ENCODE peak calls at places on chromosome 7, in five cellular contexts. X is mammary epithelial cell, C is thoracic aorta, J is upper lobe of right lung, W is stomach. T is an unnamed sample.

GRCh38 chr7:141875453-141875852 is 34.2 kb upstream of the PRSS37 start:
- DNase-seq in X (no peak), W (no peak), J (no peak), C (no peak), T (no peak)

GRCh38 chr7:50713357-50713965 is 69.2 kb downstream of the GRB10 start:
- DNase-seq in C (no peak), W (no peak), X (no peak), J (no peak), T (no peak)

GRCh38 chr7:29318853-29319718 is 124.5 kb downstream of the CHN2 start:
- DNase-seq in X (no peak), W (no peak), C (no peak), J (no peak), T (no peak)

GRCh38 chr7:158821173-158822021 is 7.9 kb downstream of the ESYT2 start:
- DNase-seq in X (peak; percentile 93), C (no peak), J (no peak), W (no peak), T (no peak)

GRCh38 chr7:54728411-54728810 is 30.6 kb downstream of the SEC61G start:
- DNase-seq in J (no peak), X (no peak), C (no peak), W (no peak), T (no peak)

GRCh38 chr7:36607206-36607515 is 117.1 kb downstream of the AOAH start:
- DNase-seq in J (no peak), X (no peak), W (no peak), C (no peak), T (no peak)

GRCh38 chr7:142614116-142614515 is 135.2 kb upstream of the PRSS1 start:
- DNase-seq in X (no peak), C (no peak), J (no peak), W (no peak), T (no peak)

GRCh38 chr7:149477494-149478443 is 16.9 kb upstream of the ZNF777 start:
- DNase-seq in X (no peak), J (no peak), C (no peak), W (no peak), T (no peak)

GRCh38 chr7:12926236-12926635 is 238.8 kb downstream of the ARL4A start:
- DNase-seq in J (no peak), C (no peak), W (no peak), X (no peak), T (no peak)

GRCh38 chr7:146781352-146782116 is 664.9 kb downstream of the CNTNAP2 start:
- DNase-seq in X (no peak), W (no peak), J (no peak), C (no peak), T (no peak)

GRCh38 chr7:78225534-78225933 is 427.0 kb downstream of the PHTF2 start:
- DNase-seq in X (no peak), W (no peak), J (no peak), C (no peak), T (no peak)

GRCh38 chr7:132381742-132382472 is 194.4 kb downstream of the PLXNA4 start:
- DNase-seq in C (no peak), W (peak; percentile 44), J (no peak), X (no peak), T (no peak)

GRCh38 chr7:53947670-53948226 is 594.4 kb upstream of the VSTM2A start:
- DNase-seq in C (no peak), J (no peak), X (no peak), W (no peak), T (no peak)

GRCh38 chr7:30699706-30700495 is 17.6 kb upstream of the CRHR2 start:
- DNase-seq in C (no peak), W (no peak), J (no peak), X (no peak), T (no peak)

GRCh38 chr7:139246905-139247304 is 15.9 kb downstream of the UBN2 start:
- DNase-seq in J (no peak), W (no peak), C (no peak), X (peak; percentile 8), T (no peak)

GRCh38 chr7:56033671-56034432 is 17.4 kb downstream of the PSPH start:
- DNase-seq in W (peak; percentile 55), X (peak; percentile 68), J (peak; percentile 84), C (no peak), T (peak; percentile 89)
- TF ChIP-seq CTCF in W (no peak), X (peak; percentile 50), J (peak; percentile 45), C (peak; percentile 34), T (peak; percentile 44)

GRCh38 chr7:100093054-100093453 is 4.3 kb downstream of the COPS6 start:
- DNase-seq in C (no peak), J (no peak), W (no peak), X (no peak), T (no peak)
- H3K36me3 ChIP-seq in C (peaks cover 61% of the 10 kb centered on the region), J (peaks cover 80% of the 10 kb centered on the region), W (peaks cover 76% of the 10 kb centered on the region), X (peaks cover 55% of the 10 kb centered on the region), T (peaks cover 59% of the 10 kb centered on the region)

DNA sequence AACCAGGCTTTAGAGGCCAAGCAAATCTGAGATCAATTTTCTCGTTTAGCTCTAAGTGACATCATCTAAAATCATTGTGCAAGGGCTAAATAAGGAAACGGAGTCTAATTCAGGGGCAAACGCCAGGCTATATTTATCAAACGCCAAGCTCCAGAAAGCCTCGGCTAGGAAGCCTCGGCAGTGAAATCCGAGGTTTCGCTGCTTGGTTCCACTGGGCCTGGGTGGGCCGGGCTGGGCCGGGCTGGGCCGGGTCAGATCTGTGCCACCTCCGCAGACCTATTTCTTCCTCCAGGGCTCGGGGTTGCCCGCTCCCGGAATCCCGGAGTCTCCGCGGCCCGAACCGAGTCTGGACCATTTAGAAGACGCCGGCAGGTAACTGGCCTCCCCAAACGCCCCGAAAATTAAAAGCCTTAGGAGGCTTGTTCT is 459 bp upstream of the FEZF1 start:
- DNase-seq in J (no peak), X (no peak), C (no peak), W (no peak), T (no peak)
- H3K4me3 ChIP-seq in J (peak overlapping the region; percentile 25), X (no peak overlapping the region), C (peak overlapping the region; percentile 58), W (peak overlapping the region; percentile 28), T (no peak overlapping the region)

GRCh38 chr7:31816810-31817209 is 129.8 kb downstream of the PPP1R17 start:
- DNase-seq in J (no peak), X (no peak), W (no peak), C (no peak), T (no peak)

GRCh38 chr7:31815796-31816195 is 128.8 kb downstream of the PPP1R17 start:
- DNase-seq in C (no peak), X (no peak), J (no peak), W (no peak), T (no peak)

GRCh38 chr7:31814187-31814586 is 127.2 kb downstream of the PPP1R17 start:
- DNase-seq in J (no peak), C (no peak), X (no peak), W (no peak), T (no peak)

DNA sequence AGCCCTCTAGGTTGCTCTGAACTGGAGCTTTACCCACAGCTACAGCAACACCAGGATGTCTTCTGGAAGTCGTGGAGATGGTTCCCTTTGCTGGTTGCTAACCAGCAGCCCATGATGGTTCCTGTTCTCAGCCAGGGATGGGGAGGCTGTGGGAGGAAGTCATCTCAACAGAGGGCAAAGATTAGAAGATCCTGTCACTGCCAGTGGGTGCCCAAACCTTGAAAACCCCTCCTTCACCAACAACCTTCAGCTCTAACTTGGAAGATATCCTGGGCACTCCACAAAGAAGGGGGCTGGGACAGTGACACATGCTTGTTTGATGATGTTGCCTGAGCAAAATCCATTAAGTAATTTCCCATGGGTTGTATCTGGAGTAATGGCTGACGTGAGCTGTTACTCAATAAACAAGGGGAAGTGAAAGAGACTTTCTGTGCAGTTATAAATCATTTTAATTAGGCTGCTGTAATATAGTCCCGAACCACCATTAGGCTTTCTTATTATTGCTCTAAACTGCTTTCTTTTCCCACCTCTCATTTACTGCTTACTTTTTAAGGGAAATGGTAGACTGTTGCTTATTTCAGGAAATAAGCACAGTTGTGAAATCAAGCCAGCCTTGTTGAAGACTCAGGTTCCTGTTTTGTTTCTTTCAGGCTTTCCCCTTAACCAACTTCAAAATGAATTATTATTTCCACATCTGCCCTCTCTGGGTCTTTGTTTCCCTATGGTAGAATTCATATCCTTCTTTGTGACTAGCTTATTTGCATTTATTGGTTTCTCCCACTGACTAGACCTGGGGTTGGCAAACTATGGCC is 124.8 kb downstream of the PPP1R17 start:
- DNase-seq in X (no peak), J (no peak), C (no peak), W (no peak), T (peak; percentile 46)
- TF ChIP-seq CTCF in X (no peak), J (no peak), C (no peak), W (no peak), T (no peak)

GRCh38 chr7:134946260-134946659 is 40.0 kb upstream of the AGBL3 start:
- DNase-seq in C (no peak), X (no peak), W (no peak), J (no peak), T (no peak)

GRCh38 chr7:134943785-134944400 is 42.4 kb upstream of the AGBL3 start:
- DNase-seq in C (no peak), W (no peak), J (no peak), X (no peak), T (no peak)

GRCh38 chr7:134947329-134947728 is 39.0 kb upstream of the AGBL3 start:
- DNase-seq in X (no peak), J (peak; percentile 52), C (no peak), W (no peak), T (no peak)

GRCh38 chr7:134947831-134948230 is 38.5 kb upstream of the AGBL3 start:
- DNase-seq in C (no peak), J (no peak), X (no peak), W (no peak), T (no peak)

GRCh38 chr7:134945711-134946110 is 40.6 kb upstream of the AGBL3 start:
- DNase-seq in C (no peak), W (no peak), J (no peak), X (no peak), T (no peak)
- H3K36me3 ChIP-seq in C (peaks cover 35% of the 10 kb centered on the region), W (peaks cover 18% of the 10 kb centered on the region), J (peaks cover 23% of the 10 kb centered on the region), X (peaks cover 35% of the 10 kb centered on the region), T (no peaks in the 10 kb centered on the region)

T was measured in GM06990.